ENCODE peak calls at places on chromosomes 1 and 21, in five cellular contexts. Z is lung, Y is thoracic aorta, X is PC-3, E is left ventricle myocardium inferior. W is an unnamed sample. For H3K4me1, the result is how much of the 10 kb centered on the place peaks cover.

GRCh38 chr1:174550296-174550695 is 102.5 kb downstream of the GPR52 start:
- DNase-seq in Z (no peak), Y (no peak), E (no peak), X (peak), W (no peak)

GRCh38 chr1:210233495-210234253 is 1.1 kb downstream of the SERTAD4 start:
- DNase-seq in X (peak), Z (peak), Y (no peak), E (peak), W (peak)

GRCh38 chr1:66951513-66951912 is 26.7 kb downstream of the MIER1 start:
- DNase-seq in X (no peak), E (no peak), Y (no peak), Z (no peak), W (no peak)

GRCh38 chr1:9145021-9145668 is 16.2 kb upstream of the GPR157 start:
- DNase-seq in E (no peak), X (peak), Z (no peak), Y (no peak), W (no peak)

GRCh38 chr1:151128800-151129199 is 17.6 kb downstream of the SEMA6C start:
- DNase-seq in Y (no peak), Z (no peak), E (no peak), X (no peak), W (no peak)

GRCh38 chr1:51072651-51073050 is 29.4 kb upstream of the C1orf185 start:
- DNase-seq in E (no peak), X (no peak), Z (no peak), Y (no peak), W (no peak)

GRCh38 chr1:230236951-230237350 is 169.9 kb downstream of the GALNT2 start:
- DNase-seq in Z (no peak), E (no peak), X (no peak), Y (no peak), W (no peak)

GRCh38 chr21:33268736-33269441 is 2.7 kb downstream of the IL10RB start:
- DNase-seq in E (no peak), Z (peak), Y (no peak), X (peak), W (peak)

GRCh38 chr1:12555411-12556367 is 62.3 kb downstream of the DHRS3 start:
- DNase-seq in Y (no peak), E (peak), Z (no peak), X (no peak), W (peak)

GRCh38 chr1:118999348-119000071 is 11.4 kb upstream of the TBX15 start:
- DNase-seq in Y (no peak), X (no peak), E (no peak), Z (no peak), W (no peak)

GRCh38 chr1:218468707-218469106 is 123.6 kb downstream of the TGFB2 start:
- DNase-seq in E (no peak), X (no peak), Z (no peak), Y (no peak), W (no peak)

GRCh38 chr21:44052071-44052829 is 40.1 kb downstream of the TRAPPC10 start:
- DNase-seq in Y (no peak), Z (no peak), E (no peak), X (no peak), W (no peak)

GRCh38 chr1:234708700-234709395 is 98.9 kb upstream of the IRF2BP2 start:
- DNase-seq in Z (no peak), X (no peak), E (no peak), Y (no peak), W (peak)

GRCh38 chr1:239952348-239953307 is 139.1 kb upstream of the FMN2 start:
- DNase-seq in E (no peak), Z (no peak), X (peak), Y (no peak), W (peak)

GRCh38 chr1:166960871-166961474 is 14.4 kb downstream of the ILDR2 start:
- DNase-seq in E (no peak), Y (no peak), Z (no peak), X (no peak), W (no peak)

DNA sequence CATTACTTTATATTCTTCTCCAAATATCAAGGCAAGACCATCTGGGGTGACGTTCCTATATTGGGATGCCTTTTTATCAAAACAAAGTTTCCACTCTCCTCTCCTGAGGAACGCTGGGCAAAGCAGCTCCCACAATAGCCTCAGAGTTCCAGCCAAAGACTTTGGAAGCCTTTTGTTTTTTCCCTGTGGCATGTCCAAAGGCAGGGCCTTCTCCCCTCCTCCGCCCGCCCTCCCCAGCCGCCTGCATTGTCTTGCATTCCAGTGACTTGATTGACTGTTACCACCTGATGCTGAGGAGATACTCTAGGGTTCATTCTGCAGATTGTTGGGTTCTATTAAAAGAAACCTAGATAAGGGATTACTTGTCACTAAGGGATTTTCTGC is 43.5 kb downstream of the PROX1 start:
- DNase-seq in Y (no peak), E (peak), X (no peak), Z (no peak), W (no peak)
- H3K4me1 ChIP-seq in Y (under half), E (under half), X (under half), Z (under half), W (under half)

GRCh38 chr1:45924736-45925135 is 121.3 kb downstream of the MAST2 start:
- DNase-seq in E (no peak), Z (no peak), X (no peak), Y (no peak), W (no peak)

GRCh38 chr1:45928486-45929205 is 125.2 kb downstream of the MAST2 start:
- DNase-seq in X (no peak), E (no peak), Z (no peak), Y (no peak), W (no peak)

GRCh38 chr1:45923343-45923742 is 119.9 kb downstream of the MAST2 start:
- DNase-seq in X (no peak), Y (no peak), Z (no peak), E (no peak), W (no peak)

GRCh38 chr1:45926302-45926701 is 122.9 kb downstream of the MAST2 start:
- DNase-seq in Y (no peak), Z (no peak), E (no peak), X (no peak), W (no peak)

DNA sequence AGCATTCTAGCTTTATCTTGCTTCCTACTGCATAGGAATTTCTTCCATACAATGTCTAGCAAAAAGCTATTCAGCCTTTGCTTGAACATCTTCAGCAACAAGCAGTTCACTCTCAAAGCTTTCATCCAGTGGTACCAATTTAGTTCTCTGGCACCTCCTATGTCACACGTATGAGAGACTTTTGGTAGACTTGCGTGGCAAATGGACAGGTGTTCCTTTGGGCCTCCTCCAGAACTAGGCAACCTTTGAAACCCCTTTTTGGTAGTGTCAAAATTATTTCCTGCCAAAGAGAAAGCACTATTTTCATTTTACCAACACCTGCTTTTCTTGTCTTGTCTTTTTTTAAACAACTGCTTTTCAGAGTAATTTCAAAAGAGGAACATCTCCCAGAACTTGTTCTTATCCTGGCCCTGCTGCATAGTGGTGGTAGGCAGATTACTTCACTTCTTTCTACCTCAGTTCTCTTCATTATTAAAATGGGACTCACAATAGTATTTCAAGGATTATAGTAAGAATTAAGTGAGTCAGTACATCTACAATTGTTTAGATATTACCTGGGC is 122.4 kb downstream of the MAST2 start:
- DNase-seq in Z (no peak), X (no peak), Y (no peak), E (no peak), W (no peak)
- H3K4me1 ChIP-seq in Z (under half), X (under half), Y (under half), E (half or more), W (under half)

GRCh38 chr1:58262702-58263101 is 283.8 kb downstream of the OMA1 start:
- DNase-seq in Y (no peak), X (no peak), Z (no peak), E (no peak), W (no peak)
- H3K4me1 ChIP-seq in Y (under half), X (under half), Z (under half), E (under half), W (under half)

DNA sequence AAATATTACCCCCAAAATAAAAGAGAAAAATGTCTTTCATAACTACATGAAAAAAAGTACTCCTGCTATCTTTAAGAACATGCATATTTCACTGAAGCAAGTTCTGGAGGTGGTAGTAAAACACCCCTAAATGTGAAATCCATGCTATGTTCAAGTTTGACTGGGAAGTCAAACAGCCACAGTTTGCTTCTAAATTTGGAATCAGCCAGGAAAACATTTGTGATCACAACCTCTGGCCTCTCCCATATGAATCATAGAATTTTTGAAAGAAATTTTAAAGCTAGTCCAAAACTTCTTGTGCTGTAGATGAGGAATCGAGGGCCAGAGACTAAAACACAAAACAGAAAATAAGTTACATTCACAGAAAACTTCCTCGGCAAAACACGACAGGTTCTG is 6.6 kb downstream of the SORT1 start:
- DNase-seq in X (peak), Y (no peak), E (no peak), Z (no peak), W (no peak)
- H3K4me1 ChIP-seq in X (under half), Y (half or more), E (half or more), Z (under half), W (under half)

GRCh38 chr1:42926235-42926869 is 32.3 kb downstream of the SLC2A1 start:
- DNase-seq in Z (no peak), E (no peak), X (no peak), Y (no peak), W (no peak)
- H3K4me1 ChIP-seq in Z (under half), E (under half), X (under half), Y (under half), W (under half)

DNA sequence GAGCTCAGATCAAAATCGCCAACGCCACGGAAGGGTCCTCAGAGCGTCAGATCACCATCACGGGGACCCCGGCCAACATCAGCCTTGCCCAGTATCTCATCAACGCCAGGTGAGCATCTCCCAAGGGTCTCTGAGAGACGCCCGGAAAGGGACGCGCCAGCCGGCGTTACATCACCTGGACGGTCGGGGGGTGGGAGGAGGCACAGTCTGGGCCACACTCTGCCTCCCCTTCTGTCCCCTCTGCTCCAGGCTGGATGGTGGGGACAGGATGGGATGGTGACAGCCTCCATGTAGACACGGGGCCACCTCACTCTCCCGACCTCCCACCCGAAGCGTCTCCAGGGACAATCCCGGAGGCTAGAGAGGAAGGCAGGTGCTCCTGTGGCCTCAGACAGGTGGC is 41.5 kb upstream of the COL6A1 start:
- DNase-seq in X (no peak), E (no peak), Z (no peak), Y (no peak), W (no peak)
- H3K4me1 ChIP-seq in X (under half), E (under half), Z (under half), Y (under half), W (under half)

GRCh38 chr1:236334893-236335545 is 53.3 kb upstream of the ERO1B start:
- DNase-seq in E (no peak), Y (no peak), Z (no peak), X (no peak), W (no peak)
- H3K4me1 ChIP-seq in E (under half), Y (under half), Z (under half), X (under half), W (under half)

W was measured in mucosa of descending colon.